ENCODE peak calls at places on chromosomes 16 and 17, in seven cellular contexts. W, H, Q, P, V, R and M are unnamed samples.
A peak's percentile ranks its signal among the peaks of the same experiment; 100 is the strongest.

GRCh38 chr16:60902114-60902513 is 1134.1 kb downstream of the CDH8 start:
- DNase-seq in Q (no peak), H (no peak), R (no peak), V (no peak), P (no peak), W (no peak), M (no peak)

GRCh38 chr16:49467540-49468372 is 94.2 kb downstream of the C16orf78 start:
- DNase-seq in Q (no peak), W (no peak), V (no peak), H (no peak), R (no peak), P (no peak), M (peak; percentile 59)

GRCh38 chr16:49911430-49911829 is 55.5 kb upstream of the ZNF423 start:
- DNase-seq in Q (no peak), H (no peak), V (no peak), W (no peak), R (no peak), P (no peak), M (no peak)

GRCh38 chr16:714079-714478 is 839 bp upstream of the METRN start:
- DNase-seq in Q (no peak), P (no peak), W (no peak), H (no peak), V (no peak), R (no peak), M (no peak)

GRCh38 chr17:50050431-50051032 is 5.4 kb upstream of the ITGA3 start:
- DNase-seq in H (no peak), V (no peak), R (no peak), Q (no peak), W (no peak), P (no peak), M (no peak)

GRCh38 chr17:28744104-28744801 is 442 bp downstream of the TRAF4 start:
- DNase-seq in V (peak; percentile 53), R (peak; percentile 36), Q (peak; percentile 52), H (no peak), W (peak; percentile 58), P (peak; percentile 69), M (peak; percentile 89)

GRCh38 chr16:9124908-9125584 is 33.6 kb downstream of the HAPSTR1 start:
- DNase-seq in Q (no peak), H (no peak), R (no peak), V (no peak), W (no peak), P (no peak), M (peak; percentile 62)

GRCh38 chr16:51409001-51409675 is 258.1 kb upstream of the SALL1 start:
- DNase-seq in R (peak; percentile 53), W (no peak), H (no peak), Q (no peak), P (no peak), V (peak; percentile 21), M (no peak)

GRCh38 chr17:77332034-77332971 is 191.5 kb downstream of the SEC14L1 start:
- DNase-seq in V (no peak), P (no peak), H (no peak), Q (no peak), W (no peak), R (no peak), M (peak; percentile 25)

GRCh38 chr16:55662641-55663040 is 6.9 kb downstream of the SLC6A2 start:
- DNase-seq in V (no peak), H (no peak), Q (peak; percentile 29), P (no peak), R (peak; percentile 64), W (no peak), M (no peak)

GRCh38 chr17:14557482-14557881 is 256.6 kb downstream of the HS3ST3B1 start:
- DNase-seq in W (no peak), P (no peak), V (no peak), R (no peak), Q (no peak), H (no peak), M (no peak)

GRCh38 chr17:73262676-73263642 is 1.3 kb upstream of the CPSF4L start:
- DNase-seq in P (no peak), R (peak; percentile 25), W (no peak), V (no peak), H (no peak), Q (no peak), M (no peak)

DNA sequence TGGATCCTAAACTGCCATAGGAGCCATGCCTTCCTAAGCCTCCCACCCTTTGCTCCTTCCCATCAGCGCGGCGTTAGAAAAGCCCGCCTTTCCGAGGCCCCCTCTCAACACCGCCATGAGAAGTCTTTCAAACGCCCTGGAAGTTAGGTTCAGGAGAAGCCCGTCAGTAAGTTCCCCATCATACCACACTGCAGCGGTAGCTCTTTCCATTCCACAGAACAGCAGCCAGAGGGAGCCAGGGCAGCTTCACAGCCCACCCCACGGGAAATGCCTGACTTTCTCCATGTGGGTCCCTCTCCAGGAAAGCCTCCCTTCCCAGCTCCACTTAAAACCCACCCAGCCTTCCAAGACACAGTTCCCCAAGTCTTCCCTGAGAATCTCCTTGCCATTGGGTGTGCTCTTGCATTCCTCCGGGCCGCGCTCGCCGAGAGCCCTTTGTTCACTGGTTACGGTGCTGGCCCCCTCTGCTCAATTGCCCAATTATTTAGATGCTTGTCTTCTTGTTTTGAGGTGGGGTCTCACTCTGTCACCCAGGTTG is 28.7 kb downstream of the KIAA0513 start:
- DNase-seq in Q (no peak), R (peak; percentile 38), W (no peak), H (no peak), P (peak; percentile 49), V (peak; percentile 30), M (no peak)
- TF ChIP-seq CTCF in Q (peak; percentile 61), R (peak; percentile 62), W (no peak), H (peak; percentile 10), P (peak; percentile 58), V (peak; percentile 53), M (peak; percentile 48)

GRCh38 chr17:74875155-74875969 is 2.6 kb upstream of the FDXR start:
- DNase-seq in R (no peak), P (no peak), Q (no peak), V (no peak), W (no peak), H (no peak), M (no peak)
- TF ChIP-seq CTCF in R (no peak), P (no peak), Q (no peak), V (no peak), W (no peak), H (no peak), M (no peak)

DNA sequence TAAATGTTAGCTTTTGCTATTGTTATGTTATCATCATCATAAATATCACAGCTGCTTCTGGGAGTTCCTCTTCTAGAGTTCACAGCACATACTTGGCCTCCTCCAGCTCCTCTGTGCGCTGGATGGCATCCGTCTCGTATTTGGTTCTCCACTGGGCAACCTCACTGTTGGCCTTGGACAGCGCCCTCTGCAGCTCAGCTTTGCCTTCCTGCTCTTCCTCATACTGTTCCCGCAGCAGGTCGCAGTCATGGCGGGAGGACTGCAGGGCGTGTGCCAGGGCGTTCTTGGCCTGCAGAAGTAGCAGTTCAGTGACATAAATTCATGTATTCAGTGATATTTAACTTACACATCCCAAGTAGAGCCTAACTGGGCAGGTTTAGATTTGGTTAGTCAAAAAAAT is 23.4 kb downstream of the MYH8 start:
- DNase-seq in R (no peak), W (no peak), V (no peak), P (no peak), H (no peak), Q (no peak), M (no peak)
- TF ChIP-seq CTCF in R (no peak), W (no peak), V (no peak), P (no peak), H (no peak), Q (no peak), M (no peak)

GRCh38 chr17:81200695-81201580 is 21.8 kb downstream of the CEP131 start:
- DNase-seq in R (peak; percentile 69), W (peak; percentile 92), P (peak; percentile 78), V (peak; percentile 81), Q (no peak), H (no peak), M (no peak)
- TF ChIP-seq CTCF in R (peak; percentile 70), W (peak; percentile 46), P (peak; percentile 73), V (peak; percentile 75), Q (peak; percentile 75), H (peak; percentile 63), M (peak; percentile 76)

GRCh38 chr17:80453126-80453979 is 23.1 kb downstream of the NPTX1 start:
- DNase-seq in W (no peak), Q (no peak), P (no peak), R (peak; percentile 31), V (no peak), H (no peak), M (no peak)

GRCh38 chr17:80455784-80456183 is 20.6 kb downstream of the NPTX1 start:
- DNase-seq in Q (no peak), P (no peak), H (no peak), R (no peak), W (no peak), V (no peak), M (no peak)

GRCh38 chr17:80455328-80455710 is 21.1 kb downstream of the NPTX1 start:
- DNase-seq in W (peak; percentile 88), R (no peak), Q (no peak), P (peak; percentile 71), H (no peak), V (no peak), M (no peak)

GRCh38 chr17:80453980-80454556 is 22.3 kb downstream of the NPTX1 start:
- DNase-seq in Q (no peak), W (peak; percentile 46), V (no peak), P (no peak), R (no peak), H (no peak), M (no peak)

DNA sequence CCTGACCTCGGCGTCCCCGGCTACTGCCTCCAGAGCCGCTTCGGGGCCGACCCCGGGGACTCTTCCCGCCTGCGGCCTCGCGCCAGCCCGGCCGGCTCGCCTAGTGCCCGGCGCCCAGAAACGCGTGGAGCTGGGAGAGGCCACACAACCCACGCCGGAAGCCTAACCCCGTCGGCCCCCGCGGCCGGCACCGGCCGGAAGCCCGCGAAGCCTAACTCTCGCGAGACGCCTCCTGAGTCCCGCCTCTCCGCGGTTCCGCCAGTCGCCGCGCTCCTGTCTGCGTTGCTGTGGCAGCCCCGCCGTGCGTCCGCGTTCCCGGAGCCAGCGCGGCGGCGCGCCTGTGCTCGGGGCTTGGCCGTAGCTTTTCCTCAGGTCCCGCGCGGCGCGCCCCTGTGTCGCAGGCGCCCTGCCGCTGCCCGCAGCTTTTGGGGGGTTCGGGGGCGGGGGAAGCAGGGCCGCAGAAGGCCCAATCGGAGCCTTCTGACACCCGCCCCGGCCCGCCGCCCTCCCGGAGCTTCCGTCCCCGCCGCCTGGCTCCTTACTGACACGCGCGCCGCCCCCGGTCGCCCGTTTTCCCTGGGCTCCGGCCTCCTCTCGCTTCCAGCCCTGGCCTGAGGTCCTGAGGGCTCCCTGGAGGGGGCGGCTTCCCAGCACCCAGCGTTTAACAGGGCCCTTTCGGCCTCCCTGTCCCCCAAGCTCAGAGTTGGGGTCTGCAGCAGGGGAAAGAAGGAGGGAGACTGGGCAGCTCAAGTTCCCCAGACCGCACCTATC is 21.7 kb downstream of the NPTX1 start:
- DNase-seq in H (peak; percentile 73), V (peak; percentile 97), W (peak; percentile 99), Q (peak; percentile 97), R (peak; percentile 96), P (peak; percentile 98), M (peak; percentile 98)
- TF ChIP-seq CTCF in H (no peak), V (no peak), W (no peak), Q (no peak), R (no peak), P (no peak), M (no peak)